ENCODE peak calls at places on chromosome 2, in ten cellular contexts. E is neural progenitor cell; T is CD8-positive, alpha-beta T cell; G is transverse colon; L is HAP-1; S is ovary; H is GM23338; X is tibial artery; O is uterus; F is NT2/D1. J is an unnamed sample. For H3K36me3, the result is how much of the 10 kb centered on the place peaks cover.

GRCh38 chr2:212282596-212283330 is 255.8 kb downstream of the ERBB4 start:
- DNase-seq in E (no peak), T (no peak), G (no peak), L (no peak), S (no peak), H (no peak), X (no peak), O (no peak), F (no peak), J (no peak)

GRCh38 chr2:198394208-198394607 is 589.8 kb downstream of the PLCL1 start:
- DNase-seq in E (no peak), T (no peak), G (no peak), L (no peak), S (no peak), H (no peak), X (no peak), O (no peak), F (no peak), J (no peak)

GRCh38 chr2:100903534-100904258 is 83.8 kb downstream of the NPAS2 start:
- DNase-seq in E (peak), T (no peak), G (no peak), L (peak), S (no peak), H (peak), X (no peak), O (no peak), F (no peak), J (no peak)

GRCh38 chr2:149991576-149991975 is 404.0 kb upstream of the MMADHC start:
- DNase-seq in E (no peak), T (no peak), G (no peak), L (no peak), S (no peak), H (no peak), X (no peak), O (no peak), F (no peak), J (no peak)

GRCh38 chr2:7278984-7279383 is 361.8 kb downstream of the RNF144A start:
- DNase-seq in E (no peak), T (no peak), G (no peak), L (no peak), S (no peak), H (no peak), X (no peak), O (no peak), F (no peak), J (no peak)

GRCh38 chr2:60045461-60045860 is 508.0 kb downstream of the BCL11A start:
- DNase-seq in E (no peak), T (no peak), G (no peak), L (no peak), S (no peak), H (no peak), X (no peak), O (no peak), F (no peak), J (no peak)

GRCh38 chr2:176613358-176614032 is 344.3 kb downstream of the MTX2 start:
- DNase-seq in E (no peak), T (no peak), G (no peak), L (no peak), S (no peak), H (no peak), X (no peak), O (peak), F (no peak), J (no peak)

GRCh38 chr2:165857881-165858280 is 63.8 kb upstream of the GALNT3 start:
- DNase-seq in E (no peak), T (no peak), G (no peak), L (no peak), S (no peak), H (no peak), X (no peak), O (no peak), F (no peak), J (no peak)

GRCh38 chr2:147382322-147382948 is 462.4 kb upstream of the ACVR2A start:
- DNase-seq in E (no peak), T (no peak), G (peak), L (no peak), S (no peak), H (no peak), X (no peak), O (no peak), F (no peak), J (peak)

GRCh38 chr2:11628675-11629074 is 41.3 kb downstream of the NTSR2 start:
- DNase-seq in E (no peak), T (no peak), G (no peak), L (no peak), S (no peak), H (no peak), X (no peak), O (no peak), F (no peak), J (no peak)

GRCh38 chr2:203455209-203455608 is 79.9 kb downstream of the RAPH1 start:
- DNase-seq in E (no peak), T (no peak), G (no peak), L (no peak), S (no peak), H (no peak), X (no peak), O (no peak), F (no peak), J (peak)

GRCh38 chr2:161992526-161992925 is 81.5 kb downstream of the DPP4 start:
- DNase-seq in E (no peak), T (peak), G (no peak), L (no peak), S (no peak), H (no peak), X (no peak), O (no peak), F (no peak), J (peak)

GRCh38 chr2:238458641-238459040 is 31.9 kb downstream of the ASB1 start:
- DNase-seq in E (no peak), T (no peak), G (no peak), L (no peak), S (no peak), H (no peak), X (no peak), O (no peak), F (no peak), J (no peak)

GRCh38 chr2:136482966-136483365 is 282.4 kb upstream of the THSD7B start:
- DNase-seq in E (no peak), T (no peak), G (no peak), L (no peak), S (no peak), H (no peak), X (no peak), O (no peak), F (no peak), J (no peak)

GRCh38 chr2:72813841-72814240 is 12.0 kb downstream of the EXOC6B start:
- DNase-seq in E (no peak), T (no peak), G (no peak), L (no peak), S (no peak), H (no peak), X (no peak), O (no peak), F (no peak), J (no peak)

GRCh38 chr2:38465789-38466127 is 88.7 kb upstream of the ATL2 start:
- DNase-seq in E (peak), T (no peak), G (peak), L (peak), S (no peak), H (peak), X (no peak), O (no peak), F (peak), J (peak)

GRCh38 chr2:236988690-236989639 is 96.7 kb upstream of the COPS8 start:
- DNase-seq in E (peak), T (no peak), G (peak), L (no peak), S (no peak), H (no peak), X (peak), O (peak), F (no peak), J (peak)

GRCh38 chr2:205451901-205452300 is 230.4 kb upstream of the NRP2 start:
- DNase-seq in E (no peak), T (no peak), G (no peak), L (no peak), S (no peak), H (no peak), X (no peak), O (no peak), F (no peak), J (no peak)

GRCh38 chr2:187718092-187718491 is 163.9 kb upstream of the TFPI start:
- DNase-seq in E (peak), T (no peak), G (no peak), L (no peak), S (no peak), H (peak), X (no peak), O (no peak), F (peak), J (no peak)

GRCh38 chr2:38223256-38223655 is 147.3 kb upstream of the CYP1B1 start:
- DNase-seq in E (no peak), T (no peak), G (no peak), L (no peak), S (no peak), H (no peak), X (no peak), O (no peak), F (no peak), J (no peak)

GRCh38 chr2:235954888-235955480 is 213.2 kb downstream of the GBX2 start:
- DNase-seq in E (no peak), T (no peak), G (no peak), L (no peak), S (no peak), H (no peak), X (no peak), O (no peak), F (no peak), J (no peak)

GRCh38 chr2:235954281-235954680 is 213.9 kb downstream of the GBX2 start:
- DNase-seq in E (no peak), T (no peak), G (no peak), L (no peak), S (no peak), H (no peak), X (no peak), O (no peak), F (no peak), J (no peak)

GRCh38 chr2:235950473-235950809 is 217.7 kb downstream of the GBX2 start:
- DNase-seq in E (peak), T (no peak), G (no peak), L (no peak), S (no peak), H (peak), X (no peak), O (no peak), F (no peak), J (no peak)

GRCh38 chr2:235951980-235952379 is 216.2 kb downstream of the GBX2 start:
- DNase-seq in E (no peak), T (peak), G (no peak), L (no peak), S (no peak), H (no peak), X (no peak), O (no peak), F (no peak), J (no peak)

DNA sequence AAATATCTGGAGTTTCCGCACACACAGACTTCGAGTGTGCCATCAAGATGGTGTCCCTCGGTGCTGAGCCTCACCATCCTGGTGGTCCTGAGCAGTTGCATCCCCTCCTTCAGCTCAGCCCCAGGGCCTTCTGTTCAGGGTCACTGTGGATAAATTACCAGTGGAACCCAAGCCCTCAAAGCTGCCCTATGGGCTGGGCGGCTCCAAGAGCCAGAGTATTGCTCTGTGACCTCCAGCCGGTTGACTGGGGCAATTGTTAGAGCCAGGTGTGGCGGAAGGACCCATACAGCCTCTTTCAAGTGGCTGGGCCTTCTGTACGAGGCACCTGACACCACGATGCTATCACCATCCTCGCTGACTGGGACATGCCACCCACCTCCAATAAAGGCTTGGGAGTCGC is 215.5 kb downstream of the GBX2 start:
- DNase-seq in E (no peak), T (no peak), G (no peak), L (no peak), S (no peak), H (no peak), X (no peak), O (no peak), F (no peak), J (no peak)
- H3K36me3 ChIP-seq in E (under half), T (under half), G (under half), L (under half), S (under half), H (under half), X (under half), O (under half), F (under half), J (under half)

DNA sequence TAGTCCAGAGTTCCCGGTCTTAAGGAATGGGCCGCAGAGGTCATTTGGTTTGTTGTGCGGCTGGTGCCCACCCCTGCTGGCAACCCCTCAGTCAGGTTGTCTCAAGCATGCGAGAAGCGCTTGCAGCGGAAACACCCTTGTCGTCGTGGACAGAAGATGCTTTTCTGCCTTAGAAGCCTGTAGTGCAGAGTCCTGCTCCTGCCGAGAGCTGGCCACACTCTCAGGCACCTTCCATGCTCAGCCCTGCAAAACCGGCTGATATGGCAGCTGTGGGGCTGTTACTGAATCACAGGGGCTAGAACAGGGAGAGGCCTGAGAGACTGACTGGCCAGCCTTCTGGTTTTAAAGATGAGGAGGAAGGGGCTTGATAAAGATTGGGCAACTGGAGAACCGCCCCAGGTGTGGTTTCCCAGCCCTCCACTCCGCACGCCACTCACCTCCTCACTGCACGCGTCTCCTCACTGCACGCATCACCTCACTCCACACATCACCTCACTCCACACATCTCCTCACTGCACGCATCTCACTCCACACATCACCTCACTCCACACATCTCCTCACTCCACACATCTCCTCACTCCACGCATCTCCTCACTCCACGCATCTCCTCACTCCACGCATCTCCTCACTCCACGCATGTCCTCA is 103.6 kb downstream of the USP40 start:
- DNase-seq in E (no peak), T (no peak), G (no peak), L (no peak), S (no peak), H (no peak), X (no peak), O (no peak), F (no peak), J (no peak)
- H3K36me3 ChIP-seq in E (under half), T (half or more), G (under half), L (under half), S (under half), H (under half), X (half or more), O (under half), F (half or more), J (under half)

DNA sequence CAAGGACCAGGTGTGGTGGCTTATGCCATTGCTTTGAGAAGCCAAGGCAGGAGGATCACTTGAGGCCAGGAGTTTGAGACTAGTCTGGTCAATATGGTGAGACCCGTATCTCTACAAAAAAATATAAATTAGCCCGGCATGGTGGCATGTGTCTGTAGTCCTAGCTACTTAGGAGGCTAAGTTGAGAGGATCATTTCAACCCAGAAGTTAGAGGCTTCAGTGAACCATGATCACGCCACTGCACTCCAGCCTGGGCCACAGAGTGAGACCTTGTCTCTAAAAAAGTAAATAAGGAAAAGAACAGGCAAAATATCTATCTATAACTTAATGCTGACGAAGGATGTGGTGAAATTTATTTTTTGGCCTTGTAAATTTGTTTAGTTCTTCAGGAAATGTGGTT is 78.1 kb downstream of the UGGT1 start:
- DNase-seq in E (no peak), T (no peak), G (no peak), L (no peak), S (no peak), H (no peak), X (no peak), O (no peak), F (no peak), J (no peak)
- H3K36me3 ChIP-seq in E (under half), T (under half), G (under half), L (half or more), S (under half), H (half or more), X (half or more), O (under half), F (half or more), J (under half)

DNA sequence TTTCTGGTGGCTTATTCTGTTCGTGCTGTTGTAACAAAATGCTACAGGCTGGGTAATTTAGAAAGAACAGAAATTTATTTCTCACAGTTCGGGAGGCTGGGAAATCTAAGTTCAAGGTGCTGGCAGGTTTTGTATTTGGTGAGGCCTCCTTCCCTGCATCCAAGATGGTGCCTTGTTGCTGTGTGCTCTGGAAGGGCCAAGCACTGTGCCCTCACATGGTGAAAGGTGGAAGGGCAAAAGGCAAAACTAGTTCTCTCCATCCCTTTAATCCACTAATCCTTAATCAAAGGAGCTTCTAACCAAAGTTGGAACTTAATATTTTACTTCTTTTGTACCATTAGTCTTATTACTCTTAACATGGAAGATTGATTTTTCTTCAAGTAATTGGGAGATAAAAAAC is 7.4 kb downstream of the MRPL19 start:
- DNase-seq in E (no peak), T (no peak), G (no peak), L (no peak), S (no peak), H (peak), X (no peak), O (no peak), F (no peak), J (no peak)
- H3K36me3 ChIP-seq in E (half or more), T (under half), G (under half), L (half or more), S (under half), H (under half), X (half or more), O (under half), F (half or more), J (under half)

GRCh38 chr2:9590635-9591034 is 35.0 kb upstream of the ADAM17 start:
- DNase-seq in E (no peak), T (no peak), G (no peak), L (no peak), S (no peak), H (no peak), X (no peak), O (no peak), F (no peak), J (no peak)

GRCh38 chr2:9582624-9583023 is 27.0 kb upstream of the ADAM17 start:
- DNase-seq in E (no peak), T (no peak), G (no peak), L (no peak), S (no peak), H (no peak), X (no peak), O (no peak), F (no peak), J (no peak)

GRCh38 chr2:9585486-9585885 is 29.9 kb upstream of the ADAM17 start:
- DNase-seq in E (no peak), T (no peak), G (no peak), L (no peak), S (no peak), H (no peak), X (no peak), O (no peak), F (no peak), J (no peak)

DNA sequence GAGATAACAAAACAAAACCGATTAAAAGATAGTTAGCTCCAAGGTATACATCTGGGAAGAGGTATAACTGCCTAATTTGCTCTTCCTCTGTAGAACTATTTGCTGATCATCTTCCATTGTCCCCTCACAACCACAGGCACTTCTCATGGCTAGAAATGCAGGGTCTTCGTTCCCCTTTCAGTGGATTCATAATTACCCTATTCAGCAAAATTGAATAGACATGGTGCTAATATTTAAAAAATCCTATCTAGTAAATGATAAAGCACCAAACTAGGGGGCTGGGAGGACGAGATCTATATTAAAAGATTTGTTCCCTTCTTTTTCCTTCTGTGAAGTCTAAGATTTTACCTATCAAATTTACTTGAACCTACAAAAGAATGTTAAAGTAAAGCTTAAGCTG is 30.8 kb upstream of the ADAM17 start:
- DNase-seq in E (no peak), T (no peak), G (no peak), L (no peak), S (no peak), H (no peak), X (no peak), O (no peak), F (no peak), J (no peak)
- H3K36me3 ChIP-seq in E (half or more), T (under half), G (under half), L (half or more), S (under half), H (under half), X (half or more), O (under half), F (half or more), J (under half)

GRCh38 chr2:171046056-171046560 is 114.6 kb downstream of the TLK1 start:
- DNase-seq in E (peak), T (no peak), G (no peak), L (no peak), S (no peak), H (peak), X (no peak), O (no peak), F (no peak), J (no peak)

GRCh38 chr2:171042253-171042969 is 113.4 kb downstream of the GORASP2 start:
- DNase-seq in E (no peak), T (no peak), G (no peak), L (no peak), S (no peak), H (no peak), X (no peak), O (no peak), F (no peak), J (no peak)

GRCh38 chr2:171049691-171050090 is 111.0 kb downstream of the TLK1 start:
- DNase-seq in E (no peak), T (no peak), G (no peak), L (peak), S (no peak), H (no peak), X (no peak), O (no peak), F (no peak), J (no peak)

GRCh38 chr2:171044416-171044815 is 115.4 kb downstream of the GORASP2 start:
- DNase-seq in E (no peak), T (no peak), G (no peak), L (no peak), S (no peak), H (no peak), X (no peak), O (no peak), F (no peak), J (no peak)
- H3K36me3 ChIP-seq in E (under half), T (under half), G (under half), L (under half), S (under half), H (under half), X (half or more), O (under half), F (half or more), J (under half)

GRCh38 chr2:216643986-216644662 is 10.9 kb downstream of the IGFBP2 start:
- DNase-seq in E (peak), T (no peak), G (no peak), L (no peak), S (no peak), H (peak), X (no peak), O (no peak), F (no peak), J (no peak)
- H3K36me3 ChIP-seq in E (under half), T (under half), G (under half), L (under half), S (under half), H (under half), X (under half), O (under half), F (half or more), J (under half)

GRCh38 chr2:32611366-32611765 is 16.5 kb upstream of the TTC27 start:
- DNase-seq in E (no peak), T (no peak), G (no peak), L (no peak), S (no peak), H (no peak), X (no peak), O (no peak), F (no peak), J (peak)
- H3K36me3 ChIP-seq in E (under half), T (under half), G (under half), L (under half), S (under half), H (under half), X (half or more), O (under half), F (under half), J (under half)

J was measured in small intestine.